ENCODE peak calls at places on chromosomes 5 and 9, in four cellular contexts. N is OCI-LY7; F is AG10803; D is stimulated activated CD8-positive, alpha-beta memory T cell treated with anti-CD3 and anti-CD28 coated beads, Interleukin-7, amount 100 ng/mL, for 24 hours. X is an unnamed sample.

GRCh38 chr5:58239731-58240130 is 220.2 kb downstream of the PLK2 start:
- DNase-seq in N (no peak), F (no peak), D (no peak), X (no peak)

GRCh38 chr5:103511554-103511885 is 51.1 kb downstream of the NUDT12 start:
- DNase-seq in N (no peak), F (peak; percentile 40), D (no peak), X (no peak)

GRCh38 chr9:4114569-4115505 is 185.0 kb downstream of the GLIS3 start:
- DNase-seq in N (no peak), F (peak; percentile 76), D (no peak), X (no peak)

GRCh38 chr5:94508421-94509148 is 109.8 kb downstream of the KIAA0825 start:
- DNase-seq in N (no peak), F (peak; percentile 11), D (no peak), X (no peak)

GRCh38 chr9:69340631-69341030 is 15.6 kb downstream of the ENTREP1 start:
- DNase-seq in N (no peak), F (no peak), D (no peak), X (no peak)

GRCh38 chr5:77518304-77518703 is 26.2 kb upstream of the WDR41 start:
- DNase-seq in N (peak; percentile 28), F (no peak), D (no peak), X (peak; percentile 28)

GRCh38 chr5:62475072-62475471 is 62.5 kb downstream of the IPO11 start:
- DNase-seq in N (no peak), F (peak; percentile 73), D (no peak), X (no peak)

GRCh38 chr5:146205499-146206202 is 2.2 kb downstream of the RBM27 start:
- DNase-seq in N (no peak), F (no peak), D (no peak), X (no peak)

GRCh38 chr5:136210259-136210658 is 17.3 kb upstream of the SMIM32 start:
- DNase-seq in N (no peak), F (no peak), D (no peak), X (no peak)

GRCh38 chr5:59042683-59043082 is 459.8 kb downstream of the RAB3C start:
- DNase-seq in N (no peak), F (no peak), D (no peak), X (no peak)

GRCh38 chr9:132543960-132544359 is 38.4 kb upstream of the BARHL1 start:
- DNase-seq in N (no peak), F (no peak), D (no peak), X (no peak)

GRCh38 chr9:133718533-133719315 is 19.4 kb downstream of the SARDH start:
- DNase-seq in N (no peak), F (no peak), D (no peak), X (no peak)

GRCh38 chr5:133421394-133421793 is 190.9 kb downstream of the FSTL4 start:
- DNase-seq in N (peak; percentile 36), F (no peak), D (no peak), X (peak; percentile 65)

GRCh38 chr9:89358376-89358775 is 40.1 kb downstream of the SECISBP2 start:
- DNase-seq in N (no peak), F (no peak), D (no peak), X (no peak)

GRCh38 chr5:111248571-111248970 is 24.4 kb downstream of the CAMK4 start:
- DNase-seq in N (no peak), F (no peak), D (no peak), X (no peak)

GRCh38 chr5:122436615-122437014 is 124.6 kb downstream of the SNCAIP start:
- DNase-seq in N (no peak), F (no peak), D (no peak), X (no peak)

GRCh38 chr5:82422751-82423181 is 144.6 kb upstream of the RPS23 start:
- DNase-seq in N (no peak), F (peak; percentile 78), D (no peak), X (no peak)

GRCh38 chr9:92635760-92636159 is 34.2 kb downstream of the IPPK start:
- DNase-seq in N (no peak), F (no peak), D (no peak), X (no peak)

GRCh38 chr5:142611154-142611553 is 74.7 kb downstream of the FGF1 start:
- DNase-seq in N (peak; percentile 36), F (peak; percentile 65), D (peak; percentile 50), X (peak; percentile 66)

GRCh38 chr9:133449760-133450159 is 10.0 kb upstream of the CACFD1 start:
- DNase-seq in N (no peak), F (no peak), D (no peak), X (no peak)

GRCh38 chr9:114580609-114581193 is 6.9 kb upstream of the ATP6V1G1 start:
- DNase-seq in N (no peak), F (no peak), D (no peak), X (no peak)